ENCODE peak calls at places on chromosomes 4 and X, in six cellular contexts. H is H9, R is IMR-90, I is trophoblast cell, Q is neuronal stem cell, Y is H1. M is an unnamed sample.

GRCh38 chr4:78337216-78337615 is 214.4 kb upstream of the ANXA3 start:
- DNase-seq in H (no peak), R (no peak), I (no peak), Q (no peak), Y (no peak), M (no peak)

GRCh38 chr4:84917087-84917821 is 49.2 kb downstream of the WDFY3 start:
- DNase-seq in H (no peak), R (peak), I (peak), Q (no peak), Y (no peak), M (no peak)

GRCh38 chr4:83320548-83320947 is 14.1 kb downstream of the HPSE start:
- DNase-seq in H (no peak), R (peak), I (peak), Q (no peak), Y (no peak), M (peak)

GRCh38 chrX:133561251-133561650 is 146.0 kb upstream of the GPC4 start:
- DNase-seq in H (no peak), R (no peak), I (peak), Q (no peak), Y (no peak), M (no peak)

GRCh38 chr4:174120446-174121142 is 162.9 kb downstream of the FBXO8 start:
- DNase-seq in H (peak), R (peak), I (peak), Q (peak), Y (no peak), M (peak)

GRCh38 chrX:48590203-48591103 is 6.8 kb upstream of the WDR13 start:
- DNase-seq in H (no peak), R (no peak), I (no peak), Q (no peak), Y (no peak), M (peak)

GRCh38 chr4:60948008-60948407 is 252.1 kb upstream of the ADGRL3 start:
- DNase-seq in H (no peak), R (peak), I (peak), Q (no peak), Y (no peak), M (peak)

GRCh38 chr4:189278559-189279165 is 662.0 kb upstream of the FRG1 start:
- DNase-seq in H (no peak), R (peak), I (no peak), Q (no peak), Y (no peak), M (peak)

GRCh38 chr4:153467154-153467896 is 1.2 kb downstream of the TMEM131L start:
- DNase-seq in H (peak), R (no peak), I (peak), Q (no peak), Y (no peak), M (peak)

GRCh38 chr4:121182296-121182695 is 18.2 kb upstream of the TNIP3 start:
- DNase-seq in H (no peak), R (peak), I (no peak), Q (no peak), Y (no peak), M (peak)

GRCh38 chr4:183393446-183393845 is 51.0 kb upstream of the CDKN2AIP start:
- DNase-seq in H (no peak), R (no peak), I (no peak), Q (no peak), Y (no peak), M (no peak)

GRCh38 chrX:96987228-96987627 is 103.5 kb downstream of the RPA4 start:
- DNase-seq in H (no peak), R (peak), I (peak), Q (no peak), Y (no peak), M (peak)

GRCh38 chr4:162981823-162982222 is 184.9 kb downstream of the NAF1 start:
- DNase-seq in H (no peak), R (no peak), I (no peak), Q (no peak), Y (no peak), M (no peak)

GRCh38 chr4:183571350-183572076 is 66.7 kb downstream of the ING2 start:
- DNase-seq in H (no peak), R (peak), I (peak), Q (no peak), Y (no peak), M (peak)

GRCh38 chr4:120760047-120760446 is 162.5 kb downstream of the PRDM5 start:
- DNase-seq in H (no peak), R (peak), I (no peak), Q (no peak), Y (no peak), M (peak)

GRCh38 chr4:77599378-77599777 is 6.2 kb upstream of the CXCL13 start:
- DNase-seq in H (peak), R (peak), I (peak), Q (no peak), Y (no peak), M (peak)

GRCh38 chr4:174157106-174157607 is 126.3 kb downstream of the FBXO8 start:
- DNase-seq in H (no peak), R (no peak), I (no peak), Q (no peak), Y (no peak), M (peak)

GRCh38 chr4:141788169-141788915 is 152.0 kb downstream of the IL15 start:
- DNase-seq in H (no peak), R (peak), I (peak), Q (no peak), Y (no peak), M (no peak)

GRCh38 chr4:110869862-110870577 is 247.1 kb upstream of the PITX2 start:
- DNase-seq in H (no peak), R (peak), I (no peak), Q (no peak), Y (no peak), M (no peak)

GRCh38 chr4:128940966-128941365 is 131.5 kb downstream of the JADE1 start:
- DNase-seq in H (no peak), R (no peak), I (no peak), Q (no peak), Y (no peak), M (no peak)

GRCh38 chr4:26206981-26207380 is 113.8 kb upstream of the RBPJ start:
- DNase-seq in H (no peak), R (no peak), I (no peak), Q (no peak), Y (no peak), M (no peak)

GRCh38 chr4:142406917-142407501 is 439.1 kb downstream of the INPP4B start:
- DNase-seq in H (no peak), R (no peak), I (no peak), Q (no peak), Y (no peak), M (no peak)

GRCh38 chr4:52843351-52843750 is 18.8 kb upstream of the RASL11B start:
- DNase-seq in H (no peak), R (no peak), I (peak), Q (no peak), Y (no peak), M (no peak)

GRCh38 chr4:52848255-52848654 is 13.9 kb upstream of the RASL11B start:
- DNase-seq in H (no peak), R (no peak), I (no peak), Q (no peak), Y (no peak), M (no peak)

GRCh38 chr4:52843958-52844357 is 18.2 kb upstream of the RASL11B start:
- DNase-seq in H (no peak), R (no peak), I (no peak), Q (no peak), Y (no peak), M (no peak)

GRCh38 chr4:52844596-52844995 is 17.5 kb upstream of the RASL11B start:
- DNase-seq in H (no peak), R (no peak), I (no peak), Q (no peak), Y (no peak), M (no peak)

DNA sequence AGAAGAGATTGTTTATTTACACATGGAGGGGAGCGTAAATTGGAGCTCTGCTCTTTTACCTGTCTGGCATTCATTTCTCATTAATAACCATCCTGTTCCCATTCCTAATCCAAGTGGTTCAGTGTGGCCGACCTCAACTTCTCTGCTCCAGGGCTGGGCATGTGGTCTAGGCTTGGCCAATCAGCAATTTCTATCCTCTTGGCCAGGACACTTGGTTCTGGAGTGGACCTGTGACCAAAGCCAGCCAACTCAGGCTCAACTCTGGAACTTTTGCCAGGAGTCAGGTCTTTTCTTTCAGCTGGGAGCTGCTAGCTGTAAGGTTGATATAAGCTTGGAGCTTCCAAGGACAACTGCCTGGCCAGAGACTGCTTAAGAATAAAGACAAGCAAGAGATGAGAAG is 15.6 kb upstream of the RASL11B start:
- DNase-seq in H (no peak), R (no peak), I (no peak), Q (no peak), Y (no peak), M (no peak)
- H3K14ac ChIP-seq in H (no peak), R (no peak), I (peak), Q (no peak), Y (no peak), M (no peak)

GRCh38 chrX:2520539-2520938 is 19.8 kb upstream of the DHRSX start:
- DNase-seq in H (no peak), R (no peak), I (no peak), Q (no peak), Y (no peak), M (no peak)

GRCh38 chrX:2521927-2522386 is 21.2 kb upstream of the DHRSX start:
- DNase-seq in H (no peak), R (no peak), I (peak), Q (no peak), Y (no peak), M (no peak)

GRCh38 chrX:2521092-2521926 is 20.5 kb upstream of the DHRSX start:
- DNase-seq in H (no peak), R (no peak), I (peak), Q (no peak), Y (no peak), M (no peak)

GRCh38 chrX:2523911-2524310 is 23.1 kb upstream of the DHRSX start:
- DNase-seq in H (peak), R (no peak), I (no peak), Q (no peak), Y (no peak), M (no peak)

DNA sequence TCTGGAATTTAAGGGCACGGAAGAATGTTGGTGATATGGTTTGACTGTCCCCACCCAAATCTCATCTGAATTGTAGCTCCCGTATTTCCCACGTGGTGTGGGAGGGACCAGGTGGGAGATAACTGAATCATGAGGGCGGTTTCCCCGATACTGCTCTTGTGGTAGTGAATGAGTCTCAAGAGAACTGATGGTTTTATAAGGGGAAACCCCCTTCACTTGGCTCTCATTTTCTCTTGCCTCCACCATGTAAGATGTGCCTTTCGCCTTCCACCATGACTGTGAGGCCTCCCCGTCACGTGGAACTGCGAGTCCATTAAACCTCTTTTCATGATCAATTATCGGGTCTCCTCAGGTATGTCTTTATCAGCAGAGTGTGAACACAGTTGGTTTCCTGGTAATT is 25.6 kb upstream of the DHRSX start:
- DNase-seq in H (no peak), R (no peak), I (no peak), Q (no peak), Y (no peak), M (no peak)
- H3K14ac ChIP-seq in H (no peak), R (no peak), I (no peak), Q (no peak), Y (no peak), M (no peak)

DNA sequence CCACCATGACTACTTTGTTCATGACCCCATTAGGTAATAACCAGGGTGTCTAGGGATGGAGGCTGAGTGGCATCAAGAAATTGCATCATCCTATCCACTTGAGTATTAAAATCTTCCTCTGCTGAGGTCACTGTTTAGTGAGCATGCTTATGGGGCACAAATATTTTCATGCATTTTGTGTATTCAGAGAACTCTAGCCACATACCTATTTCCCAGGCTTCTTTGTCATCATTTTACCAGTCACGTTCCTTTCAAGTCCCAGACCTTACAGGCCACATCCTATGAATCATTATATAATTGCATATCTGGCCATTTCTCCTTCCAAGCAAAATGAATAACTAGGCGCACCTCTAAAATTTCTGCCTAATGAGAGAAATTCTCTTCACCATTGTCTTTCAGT is 1882.9 kb upstream of the AGA start:
- DNase-seq in H (no peak), R (no peak), I (no peak), Q (no peak), Y (no peak), M (no peak)
- H3K14ac ChIP-seq in H (no peak), R (no peak), I (no peak), Q (no peak), Y (no peak), M (no peak)

DNA sequence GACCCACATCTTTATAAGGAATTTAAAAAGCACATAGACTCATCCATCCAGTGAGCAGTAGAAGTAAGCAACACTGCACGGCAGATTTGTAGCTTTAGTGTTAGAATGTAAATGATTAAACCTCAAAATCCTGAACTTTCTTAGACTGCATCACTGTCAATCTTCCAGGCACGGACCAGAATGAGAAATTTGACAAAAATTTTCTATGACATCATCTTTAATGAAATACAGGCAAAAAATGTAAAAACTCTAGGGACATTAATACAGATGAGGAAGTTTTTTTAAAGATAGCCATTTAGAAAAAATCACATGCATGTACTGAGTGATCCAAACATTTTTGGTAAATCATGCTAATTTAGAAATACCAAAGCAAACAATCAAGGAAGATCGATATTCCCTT is 29.1 kb downstream of the NLGN4X start:
- DNase-seq in H (no peak), R (no peak), I (peak), Q (no peak), Y (no peak), M (no peak)
- H3K14ac ChIP-seq in H (no peak), R (no peak), I (no peak), Q (no peak), Y (no peak), M (no peak)

DNA sequence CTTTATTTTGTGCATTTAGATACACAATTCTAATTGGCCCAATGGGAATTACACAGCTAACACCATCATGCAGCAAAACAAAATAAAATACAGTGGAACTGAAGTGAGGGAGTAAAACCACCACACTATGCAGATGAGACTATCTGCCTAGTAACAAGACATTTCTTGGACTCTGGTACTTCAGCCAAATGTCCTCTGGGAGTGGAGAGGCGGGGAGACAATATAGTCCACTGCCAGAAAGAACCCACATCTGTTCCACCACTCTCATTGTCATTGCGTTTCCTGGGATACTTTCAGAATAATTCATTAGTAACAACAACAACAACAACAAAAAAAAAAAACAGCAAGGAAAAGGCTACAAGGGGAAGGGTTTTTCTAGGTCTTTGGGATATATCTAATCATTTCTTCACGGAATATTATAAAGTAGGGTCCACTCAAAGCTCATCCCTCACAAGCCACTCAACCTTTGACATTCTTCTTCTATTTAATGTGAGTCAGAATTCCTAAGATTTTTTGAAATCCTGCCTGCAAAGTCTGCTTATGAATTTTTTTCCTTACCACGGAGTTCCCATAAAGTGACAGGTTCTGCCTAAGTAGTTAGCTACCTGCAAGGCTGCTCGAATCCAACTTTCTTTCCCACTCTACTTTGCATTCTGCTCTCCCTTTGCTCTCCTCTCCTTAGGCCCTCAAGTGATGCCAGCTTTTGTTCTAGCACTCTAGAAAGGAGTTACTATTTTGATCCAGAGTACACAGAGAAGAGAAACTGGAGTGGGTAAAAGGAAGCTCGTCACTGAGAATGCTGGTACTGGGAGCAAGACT is 254.6 kb downstream of the CHIC1 start:
- DNase-seq in H (no peak), R (no peak), I (peak), Q (no peak), Y (no peak), M (no peak)
- H3K14ac ChIP-seq in H (no peak), R (no peak), I (no peak), Q (no peak), Y (no peak), M (no peak)

GRCh38 chr4:38003102-38003501 is 42.9 kb downstream of the PTTG2 start:
- DNase-seq in H (no peak), R (no peak), I (no peak), Q (no peak), Y (no peak), M (no peak)

GRCh38 chr4:38002451-38003071 is 42.4 kb downstream of the PTTG2 start:
- DNase-seq in H (no peak), R (peak), I (peak), Q (no peak), Y (no peak), M (no peak)

GRCh38 chr4:38004887-38005286 is 44.7 kb downstream of the PTTG2 start:
- DNase-seq in H (no peak), R (no peak), I (no peak), Q (no peak), Y (no peak), M (no peak)

GRCh38 chr4:38003628-38004027 is 43.4 kb downstream of the PTTG2 start:
- DNase-seq in H (no peak), R (no peak), I (no peak), Q (no peak), Y (no peak), M (no peak)

GRCh38 chr4:38004062-38004461 is 43.9 kb downstream of the PTTG2 start:
- DNase-seq in H (no peak), R (peak), I (no peak), Q (no peak), Y (no peak), M (peak)
- H3K14ac ChIP-seq in H (no peak), R (no peak), I (peak), Q (no peak), Y (no peak), M (no peak)

GRCh38 chrX:111402378-111402777 is 9.6 kb downstream of the DCX start:
- DNase-seq in H (no peak), R (no peak), I (no peak), Q (no peak), Y (no peak), M (no peak)
- H3K14ac ChIP-seq in H (no peak), R (no peak), I (no peak), Q (no peak), Y (no peak), M (no peak)

DNA sequence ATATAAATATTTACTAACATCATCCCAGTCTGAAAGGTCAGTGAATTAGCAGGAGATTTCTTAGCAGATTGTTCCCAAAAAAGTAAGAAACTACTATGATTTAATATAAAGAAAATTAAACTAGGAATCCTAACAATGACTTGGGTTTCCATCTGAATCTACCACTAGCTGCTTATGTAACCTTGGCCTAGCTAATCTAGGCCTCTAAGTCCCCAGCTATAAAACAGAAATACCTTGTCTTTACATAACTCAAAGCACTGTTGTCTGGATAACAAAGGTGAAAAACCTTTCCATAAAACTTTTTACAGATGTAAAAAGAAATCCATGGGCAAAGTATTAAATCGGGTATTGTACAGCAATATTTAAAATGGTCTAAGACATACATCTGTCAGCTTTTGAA is 3.0 kb downstream of the FBXL5 start:
- DNase-seq in H (no peak), R (peak), I (no peak), Q (no peak), Y (no peak), M (no peak)
- H3K14ac ChIP-seq in H (no peak), R (no peak), I (no peak), Q (no peak), Y (no peak), M (no peak)

DNA sequence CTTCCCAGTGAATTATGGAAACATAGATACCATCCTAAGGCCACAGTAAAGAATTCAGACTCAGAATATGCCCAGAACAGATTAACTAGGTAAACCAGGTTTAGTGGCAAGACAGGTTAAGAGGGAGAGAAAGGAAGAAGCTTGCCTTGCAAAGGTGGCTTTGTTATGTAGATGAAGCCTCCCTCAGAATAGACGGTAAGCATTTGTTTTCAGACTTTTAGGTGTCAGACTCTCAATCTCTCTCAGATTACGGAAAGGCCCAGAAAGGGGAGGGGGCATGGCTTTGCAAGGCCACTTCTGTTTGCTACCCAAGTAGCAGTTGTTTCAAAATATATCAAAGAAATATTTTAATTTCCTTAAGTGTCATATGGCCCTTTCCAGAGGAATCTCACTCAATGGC is 457.1 kb upstream of the BOD1L1 start:
- DNase-seq in H (peak), R (no peak), I (no peak), Q (no peak), Y (no peak), M (no peak)
- H3K14ac ChIP-seq in H (no peak), R (no peak), I (no peak), Q (no peak), Y (no peak), M (no peak)

M was measured in mesenchymal stem cell.